ENCODE peak calls at places on chromosomes 13 and 19, in four cellular contexts. Z is LHCN-M2, E is AG10803, U is putamen. T is an unnamed sample.
A peak's percentile ranks its signal among the peaks of the same experiment; 100 is the strongest.

GRCh38 chr13:112959701-112960542 is 9.1 kb upstream of the MCF2L start:
- DNase-seq in Z (no peak), E (no peak), U (no peak), T (no peak)

GRCh38 chr13:114108894-114109293 is 23.5 kb downstream of the RASA3 start:
- DNase-seq in Z (no peak), E (no peak), U (no peak), T (no peak)

GRCh38 chr19:31064486-31064885 is 284.8 kb downstream of the TSHZ3 start:
- DNase-seq in Z (peak; percentile 72), E (no peak), U (no peak), T (peak; percentile 82)

GRCh38 chr13:112619730-112620639 is 32.0 kb upstream of the TUBGCP3 start:
- DNase-seq in Z (peak; percentile 22), E (peak; percentile 6), U (peak; percentile 53), T (peak; percentile 50)

GRCh38 chr13:103006706-103007426 is 59.4 kb downstream of the SLC10A2 start:
- DNase-seq in Z (no peak), E (no peak), U (no peak), T (no peak)

GRCh38 chr13:94784066-94784465 is 71.7 kb upstream of the SOX21 start:
- DNase-seq in Z (no peak), E (peak; percentile 16), U (no peak), T (no peak)

GRCh38 chr19:29015569-29015968 is 197.4 kb downstream of the UQCRFS1 start:
- DNase-seq in Z (no peak), E (no peak), U (no peak), T (no peak)

GRCh38 chr13:40974460-40975407 is 44.4 kb downstream of the ELF1 start:
- DNase-seq in Z (peak; percentile 50), E (peak; percentile 42), U (no peak), T (peak; percentile 57)

GRCh38 chr13:113846639-113847318 is 17.1 kb downstream of the GAS6 start:
- DNase-seq in Z (no peak), E (no peak), U (no peak), T (no peak)

GRCh38 chr19:16571283-16571682 is 932 bp downstream of the SLC35E1 start:
- DNase-seq in Z (peak; percentile 20), E (peak; percentile 18), U (no peak), T (no peak)

GRCh38 chr13:48233886-48234488 is 981 bp downstream of the ITM2B start:
- DNase-seq in Z (no peak), E (peak; percentile 46), U (no peak), T (no peak)

GRCh38 chr13:80374453-80374852 is 33.5 kb upstream of the SPRY2 start:
- DNase-seq in Z (peak; percentile 42), E (no peak), U (no peak), T (peak; percentile 38)

GRCh38 chr19:34171877-34172660 is at the start of gene LSM14A:
- DNase-seq in Z (peak; percentile 83), E (peak; percentile 91), U (peak; percentile 84), T (peak; percentile 90)